ENCODE peak calls at places on chromosomes 13 and 19, in four cellular contexts. L, V, S and K are unnamed samples.

GRCh38 chr19:48913114-48913513 is 13.0 kb downstream of the NUCB1 start:
- DNase-seq in L (no peak), V (no peak), S (no peak), K (no peak)

GRCh38 chr13:28485551-28485950 is 9.4 kb downstream of the FLT1 start:
- DNase-seq in L (no peak), V (no peak), S (no peak), K (no peak)

GRCh38 chr19:37698216-37698615 is 21.3 kb downstream of the ZNF607 start:
- DNase-seq in S (no peak), V (no peak), L (no peak), K (no peak)

GRCh38 chr13:112901951-112902651 is 66.9 kb upstream of the MCF2L start:
- DNase-seq in L (no peak), V (no peak), S (peak), K (no peak)

GRCh38 chr19:43913383-43913782 is 21.7 kb downstream of the ZNF45 start:
- DNase-seq in V (no peak), L (no peak), S (no peak), K (no peak)

GRCh38 chr13:110517505-110518149 is 43.9 kb downstream of the RAB20 start:
- DNase-seq in V (no peak), L (no peak), S (no peak), K (peak)

GRCh38 chr13:20230913-20231838 is 943 bp downstream of the GJB6 start:
- DNase-seq in L (no peak), V (no peak), S (peak), K (no peak)

GRCh38 chr19:31944286-31944685 is 401.1 kb upstream of the ZNF507 start:
- DNase-seq in L (no peak), V (no peak), S (no peak), K (no peak)